ENCODE peak calls at places on chromosomes 6 and 20, in six cellular contexts. One of them, this sample, is unnamed.

GRCh38 chr6:25788305-25788922 is 33.9 kb downstream of the SLC17A4 start:
- DNase-seq in HCEC 1CT: peak
- DNase-seq in stimulated activated CD4-positive, alpha-beta T cell treated with anti-CD3 and anti-CD28 coated beads, Interleukin-12 subunit alpha, Interleukin-12 subunit beta, amount 100 ng/mL, for 48 hours: peak
- DNase-seq in effector CD8-positive, alpha-beta T cell: peak
- DNase-seq in kidney: no peak
- DNase-seq in Ammon's horn: peak
- DNase-seq in this sample: peak

GRCh38 chr6:12060780-12061619 is 48.9 kb downstream of the HIVEP1 start:
- DNase-seq in HCEC 1CT: no peak
- DNase-seq in stimulated activated CD4-positive, alpha-beta T cell treated with anti-CD3 and anti-CD28 coated beads, Interleukin-12 subunit alpha, Interleukin-12 subunit beta, amount 100 ng/mL, for 48 hours: peak
- DNase-seq in effector CD8-positive, alpha-beta T cell: peak
- DNase-seq in kidney: peak
- DNase-seq in Ammon's horn: peak
- DNase-seq in this sample: peak

GRCh38 chr20:51396365-51396909 is 146.1 kb downstream of the NFATC2 start:
- DNase-seq in HCEC 1CT: no peak
- DNase-seq in stimulated activated CD4-positive, alpha-beta T cell treated with anti-CD3 and anti-CD28 coated beads, Interleukin-12 subunit alpha, Interleukin-12 subunit beta, amount 100 ng/mL, for 48 hours: no peak
- DNase-seq in effector CD8-positive, alpha-beta T cell: no peak
- DNase-seq in kidney: no peak
- DNase-seq in Ammon's horn: no peak
- DNase-seq in this sample: no peak

GRCh38 chr20:5535211-5535756 is 214.9 kb upstream of the SHLD1 start:
- DNase-seq in HCEC 1CT: peak
- DNase-seq in stimulated activated CD4-positive, alpha-beta T cell treated with anti-CD3 and anti-CD28 coated beads, Interleukin-12 subunit alpha, Interleukin-12 subunit beta, amount 100 ng/mL, for 48 hours: no peak
- DNase-seq in effector CD8-positive, alpha-beta T cell: no peak
- DNase-seq in kidney: no peak
- DNase-seq in Ammon's horn: peak
- DNase-seq in this sample: no peak

GRCh38 chr6:158471339-158471738 is 88.6 kb upstream of the TMEM181 start:
- DNase-seq in HCEC 1CT: no peak
- DNase-seq in stimulated activated CD4-positive, alpha-beta T cell treated with anti-CD3 and anti-CD28 coated beads, Interleukin-12 subunit alpha, Interleukin-12 subunit beta, amount 100 ng/mL, for 48 hours: no peak
- DNase-seq in effector CD8-positive, alpha-beta T cell: no peak
- DNase-seq in kidney: no peak
- DNase-seq in Ammon's horn: no peak
- DNase-seq in this sample: no peak

GRCh38 chr6:138107078-138107751 is at the start of gene PERP:
- DNase-seq in HCEC 1CT: peak
- DNase-seq in stimulated activated CD4-positive, alpha-beta T cell treated with anti-CD3 and anti-CD28 coated beads, Interleukin-12 subunit alpha, Interleukin-12 subunit beta, amount 100 ng/mL, for 48 hours: peak
- DNase-seq in effector CD8-positive, alpha-beta T cell: peak
- DNase-seq in kidney: peak
- DNase-seq in Ammon's horn: peak
- DNase-seq in this sample: peak

GRCh38 chr6:44935693-44936300 is 392.3 kb upstream of the RUNX2 start:
- DNase-seq in HCEC 1CT: no peak
- DNase-seq in stimulated activated CD4-positive, alpha-beta T cell treated with anti-CD3 and anti-CD28 coated beads, Interleukin-12 subunit alpha, Interleukin-12 subunit beta, amount 100 ng/mL, for 48 hours: no peak
- DNase-seq in effector CD8-positive, alpha-beta T cell: no peak
- DNase-seq in kidney: no peak
- DNase-seq in Ammon's horn: no peak
- DNase-seq in this sample: no peak

GRCh38 chr6:159973951-159974350 is 5.1 kb downstream of the IGF2R start:
- DNase-seq in HCEC 1CT: peak
- DNase-seq in stimulated activated CD4-positive, alpha-beta T cell treated with anti-CD3 and anti-CD28 coated beads, Interleukin-12 subunit alpha, Interleukin-12 subunit beta, amount 100 ng/mL, for 48 hours: no peak
- DNase-seq in effector CD8-positive, alpha-beta T cell: no peak
- DNase-seq in kidney: no peak
- DNase-seq in Ammon's horn: no peak
- DNase-seq in this sample: no peak

GRCh38 chr20:10316582-10316981 is 98.0 kb downstream of the SNAP25 start:
- DNase-seq in HCEC 1CT: no peak
- DNase-seq in stimulated activated CD4-positive, alpha-beta T cell treated with anti-CD3 and anti-CD28 coated beads, Interleukin-12 subunit alpha, Interleukin-12 subunit beta, amount 100 ng/mL, for 48 hours: no peak
- DNase-seq in effector CD8-positive, alpha-beta T cell: no peak
- DNase-seq in kidney: no peak
- DNase-seq in Ammon's horn: no peak
- DNase-seq in this sample: no peak

GRCh38 chr6:5054427-5054873 is 30.7 kb upstream of the PPP1R3G start:
- DNase-seq in HCEC 1CT: peak
- DNase-seq in stimulated activated CD4-positive, alpha-beta T cell treated with anti-CD3 and anti-CD28 coated beads, Interleukin-12 subunit alpha, Interleukin-12 subunit beta, amount 100 ng/mL, for 48 hours: no peak
- DNase-seq in effector CD8-positive, alpha-beta T cell: no peak
- DNase-seq in kidney: no peak
- DNase-seq in Ammon's horn: no peak
- DNase-seq in this sample: no peak

GRCh38 chr20:61023612-61024011 is 228.4 kb upstream of the CDH4 start:
- DNase-seq in HCEC 1CT: no peak
- DNase-seq in stimulated activated CD4-positive, alpha-beta T cell treated with anti-CD3 and anti-CD28 coated beads, Interleukin-12 subunit alpha, Interleukin-12 subunit beta, amount 100 ng/mL, for 48 hours: no peak
- DNase-seq in effector CD8-positive, alpha-beta T cell: no peak
- DNase-seq in kidney: no peak
- DNase-seq in Ammon's horn: no peak
- DNase-seq in this sample: no peak

GRCh38 chr6:90144396-90144795 is 152.2 kb downstream of the BACH2 start:
- DNase-seq in HCEC 1CT: no peak
- DNase-seq in stimulated activated CD4-positive, alpha-beta T cell treated with anti-CD3 and anti-CD28 coated beads, Interleukin-12 subunit alpha, Interleukin-12 subunit beta, amount 100 ng/mL, for 48 hours: peak
- DNase-seq in effector CD8-positive, alpha-beta T cell: no peak
- DNase-seq in kidney: no peak
- DNase-seq in Ammon's horn: no peak
- DNase-seq in this sample: no peak

GRCh38 chr20:6769953-6770831 is 2.7 kb downstream of the BMP2 start:
- DNase-seq in HCEC 1CT: no peak
- DNase-seq in stimulated activated CD4-positive, alpha-beta T cell treated with anti-CD3 and anti-CD28 coated beads, Interleukin-12 subunit alpha, Interleukin-12 subunit beta, amount 100 ng/mL, for 48 hours: no peak
- DNase-seq in effector CD8-positive, alpha-beta T cell: no peak
- DNase-seq in kidney: peak
- DNase-seq in Ammon's horn: no peak
- DNase-seq in this sample: no peak